ENCODE peak calls at places on chromosomes 3 and 15, in seven cellular contexts. One of them, this sample, is unnamed.

GRCh38 chr15:67290319-67290718 is 35.7 kb downstream of the IQCH start:
- DNase-seq in RWPE2: no peak
- DNase-seq in osteoblast: no peak
- DNase-seq in mammary epithelial cell: peak; percentile 37
- DNase-seq in HCT116: no peak
- DNase-seq in aorta: no peak
- DNase-seq in CD4-positive, alpha-beta memory T cell: no peak
- DNase-seq in this sample: no peak

GRCh38 chr15:40232625-40233070 is 6.2 kb upstream of the PAK6 start:
- DNase-seq in aorta: no peak
- DNase-seq in osteoblast: peak; percentile 80
- DNase-seq in CD4-positive, alpha-beta memory T cell: no peak
- DNase-seq in mammary epithelial cell: no peak
- DNase-seq in RWPE2: no peak
- DNase-seq in HCT116: no peak
- DNase-seq in this sample: no peak

GRCh38 chr15:31265871-31266711 is 60.5 kb upstream of the KLF13 start:
- DNase-seq in HCT116: no peak
- DNase-seq in mammary epithelial cell: no peak
- DNase-seq in osteoblast: peak; percentile 66
- DNase-seq in RWPE2: peak; percentile 62
- DNase-seq in aorta: peak; percentile 66
- DNase-seq in CD4-positive, alpha-beta memory T cell: peak; percentile 81
- DNase-seq in this sample: peak; percentile 79

GRCh38 chr3:117278424-117279190 is 569.0 kb downstream of the TUSC7 start:
- DNase-seq in mammary epithelial cell: no peak
- DNase-seq in CD4-positive, alpha-beta memory T cell: no peak
- DNase-seq in RWPE2: no peak
- DNase-seq in osteoblast: no peak
- DNase-seq in HCT116: peak; percentile 8
- DNase-seq in aorta: no peak
- DNase-seq in this sample: no peak

GRCh38 chr15:31326729-31327673 is at the start of gene KLF13:
- DNase-seq in HCT116: no peak
- DNase-seq in osteoblast: peak; percentile 98
- DNase-seq in RWPE2: no peak
- DNase-seq in mammary epithelial cell: peak; percentile 73
- DNase-seq in aorta: peak; percentile 83
- DNase-seq in CD4-positive, alpha-beta memory T cell: peak; percentile 84
- DNase-seq in this sample: no peak

GRCh38 chr15:90871716-90872480 is 3.5 kb downstream of the FURIN start:
- DNase-seq in RWPE2: peak; percentile 70
- DNase-seq in HCT116: no peak
- DNase-seq in CD4-positive, alpha-beta memory T cell: no peak
- DNase-seq in mammary epithelial cell: no peak
- DNase-seq in osteoblast: peak; percentile 90
- DNase-seq in aorta: peak; percentile 53
- DNase-seq in this sample: no peak

GRCh38 chr3:10281951-10282350 is 10.8 kb downstream of the GHRL start:
- DNase-seq in osteoblast: peak; percentile 93
- DNase-seq in aorta: peak; percentile 26
- DNase-seq in mammary epithelial cell: no peak
- DNase-seq in HCT116: no peak
- DNase-seq in CD4-positive, alpha-beta memory T cell: no peak
- DNase-seq in RWPE2: no peak
- DNase-seq in this sample: no peak

GRCh38 chr3:107810195-107811071 is 280.4 kb downstream of the CD47 start:
- DNase-seq in osteoblast: peak; percentile 39
- DNase-seq in mammary epithelial cell: peak; percentile 10
- DNase-seq in HCT116: no peak
- DNase-seq in CD4-positive, alpha-beta memory T cell: no peak
- DNase-seq in RWPE2: no peak
- DNase-seq in aorta: no peak
- DNase-seq in this sample: no peak

GRCh38 chr3:69791919-69792399 is 52.7 kb downstream of the MITF start:
- DNase-seq in osteoblast: peak; percentile 13
- DNase-seq in RWPE2: no peak
- DNase-seq in CD4-positive, alpha-beta memory T cell: no peak
- DNase-seq in HCT116: no peak
- DNase-seq in mammary epithelial cell: peak; percentile 35
- DNase-seq in aorta: no peak
- DNase-seq in this sample: no peak

GRCh38 chr3:45560270-45561020 is 34.1 kb upstream of the LIMD1 start:
- DNase-seq in aorta: peak; percentile 85
- DNase-seq in osteoblast: no peak
- DNase-seq in mammary epithelial cell: no peak
- DNase-seq in RWPE2: no peak
- DNase-seq in HCT116: no peak
- DNase-seq in CD4-positive, alpha-beta memory T cell: no peak
- DNase-seq in this sample: no peak

GRCh38 chr3:64533565-64534317 is 154.1 kb downstream of the ADAMTS9 start:
- DNase-seq in HCT116: peak; percentile 80
- DNase-seq in RWPE2: peak; percentile 77
- DNase-seq in osteoblast: peak; percentile 84
- DNase-seq in CD4-positive, alpha-beta memory T cell: no peak
- DNase-seq in aorta: peak; percentile 82
- DNase-seq in mammary epithelial cell: peak; percentile 66
- DNase-seq in this sample: peak; percentile 8

GRCh38 chr3:30455840-30456239 is 150.6 kb upstream of the TGFBR2 start:
- DNase-seq in CD4-positive, alpha-beta memory T cell: no peak
- DNase-seq in HCT116: no peak
- DNase-seq in osteoblast: no peak
- DNase-seq in aorta: peak; percentile 67
- DNase-seq in mammary epithelial cell: no peak
- DNase-seq in RWPE2: no peak
- DNase-seq in this sample: no peak

GRCh38 chr15:51200791-51201190 is 106.1 kb upstream of the TNFAIP8L3 start:
- DNase-seq in RWPE2: no peak
- DNase-seq in CD4-positive, alpha-beta memory T cell: no peak
- DNase-seq in aorta: no peak
- DNase-seq in HCT116: no peak
- DNase-seq in osteoblast: no peak
- DNase-seq in mammary epithelial cell: no peak
- DNase-seq in this sample: no peak

GRCh38 chr3:17489139-17489538 is 253.3 kb downstream of the TBC1D5 start:
- DNase-seq in CD4-positive, alpha-beta memory T cell: no peak
- DNase-seq in HCT116: no peak
- DNase-seq in RWPE2: no peak
- DNase-seq in aorta: no peak
- DNase-seq in osteoblast: peak; percentile 76
- DNase-seq in mammary epithelial cell: peak; percentile 55
- DNase-seq in this sample: no peak

GRCh38 chr15:43977072-43977884 is 150.5 kb downstream of the WDR76 start:
- DNase-seq in RWPE2: no peak
- DNase-seq in osteoblast: no peak
- DNase-seq in mammary epithelial cell: peak; percentile 25
- DNase-seq in HCT116: peak; percentile 48
- DNase-seq in aorta: no peak
- DNase-seq in CD4-positive, alpha-beta memory T cell: peak; percentile 41
- DNase-seq in this sample: peak; percentile 69

GRCh38 chr3:45776611-45777010 is 19.7 kb downstream of the SLC6A20 start:
- DNase-seq in RWPE2: no peak
- DNase-seq in osteoblast: no peak
- DNase-seq in HCT116: no peak
- DNase-seq in mammary epithelial cell: no peak
- DNase-seq in CD4-positive, alpha-beta memory T cell: no peak
- DNase-seq in aorta: no peak
- DNase-seq in this sample: no peak

GRCh38 chr3:131977363-131977762 is 57.5 kb downstream of the CPNE4 start:
- DNase-seq in osteoblast: no peak
- DNase-seq in mammary epithelial cell: no peak
- DNase-seq in HCT116: no peak
- DNase-seq in RWPE2: no peak
- DNase-seq in aorta: no peak
- DNase-seq in CD4-positive, alpha-beta memory T cell: no peak
- DNase-seq in this sample: no peak

GRCh38 chr15:52440414-52440813 is 88.3 kb downstream of the MYO5A start:
- DNase-seq in aorta: no peak
- DNase-seq in mammary epithelial cell: peak; percentile 86
- DNase-seq in RWPE2: no peak
- DNase-seq in CD4-positive, alpha-beta memory T cell: no peak
- DNase-seq in HCT116: peak; percentile 45
- DNase-seq in osteoblast: peak; percentile 61
- DNase-seq in this sample: no peak

GRCh38 chr3:16511561-16512434 is 1.7 kb downstream of the RFTN1 start:
- DNase-seq in HCT116: no peak
- DNase-seq in aorta: peak; percentile 86
- DNase-seq in CD4-positive, alpha-beta memory T cell: peak; percentile 92
- DNase-seq in osteoblast: peak; percentile 98
- DNase-seq in mammary epithelial cell: no peak
- DNase-seq in RWPE2: no peak
- DNase-seq in this sample: peak; percentile 86

GRCh38 chr15:37132826-37133417 is 32.6 kb upstream of the MEIS2 start:
- DNase-seq in CD4-positive, alpha-beta memory T cell: no peak
- DNase-seq in aorta: no peak
- DNase-seq in mammary epithelial cell: no peak
- DNase-seq in RWPE2: no peak
- DNase-seq in HCT116: no peak
- DNase-seq in osteoblast: no peak
- DNase-seq in this sample: no peak

DNA sequence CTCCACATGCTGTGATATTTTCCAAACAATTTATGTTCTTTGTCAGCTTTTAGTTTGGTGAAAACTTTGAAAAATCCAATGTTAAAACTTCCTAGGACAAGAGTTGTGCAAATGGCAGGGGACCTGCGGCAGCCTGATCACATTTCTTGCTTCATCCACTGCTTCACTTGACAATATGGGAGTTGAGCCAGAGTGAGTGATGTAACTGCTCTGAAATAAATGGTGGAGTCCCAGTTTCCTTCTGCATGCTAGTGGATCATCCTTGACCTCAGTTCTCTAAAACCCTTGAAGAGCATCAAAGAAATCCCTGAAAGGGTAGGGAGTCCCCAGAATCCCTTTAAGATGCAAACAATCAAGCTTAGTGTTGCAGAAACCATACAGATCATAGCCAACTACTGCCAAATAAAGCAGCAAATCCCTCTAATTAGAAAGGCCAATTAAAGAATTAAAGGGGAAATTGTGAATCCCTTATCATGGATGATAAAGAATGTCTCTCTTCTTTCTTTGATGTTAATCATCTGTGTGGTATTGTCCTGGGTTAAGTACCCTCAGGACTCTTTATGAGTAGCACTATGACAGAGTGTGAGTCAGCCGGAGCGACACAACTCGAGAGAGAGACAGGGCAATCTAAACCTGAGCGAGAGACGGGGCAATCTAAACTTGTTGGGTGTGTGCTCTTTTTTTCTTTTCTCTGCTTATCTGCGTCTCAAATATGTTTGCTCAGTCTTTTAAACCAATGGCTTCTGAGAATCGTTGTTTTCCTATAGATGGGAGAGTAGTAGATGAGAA is 41.8 kb upstream of the GAP43 start:
- DNase-seq in CD4-positive, alpha-beta memory T cell: no peak
- DNase-seq in mammary epithelial cell: no peak
- DNase-seq in osteoblast: no peak
- DNase-seq in RWPE2: no peak
- DNase-seq in HCT116: no peak
- DNase-seq in aorta: no peak
- DNase-seq in this sample: no peak
- H3K9me3 ChIP-seq in CD4-positive, alpha-beta memory T cell: no peaks in the 10 kb centered on the region
- H3K9me3 ChIP-seq in mammary epithelial cell: no peaks in the 10 kb centered on the region
- H3K9me3 ChIP-seq in osteoblast: no peaks in the 10 kb centered on the region
- H3K9me3 ChIP-seq in RWPE2: no peaks in the 10 kb centered on the region
- H3K9me3 ChIP-seq in HCT116: no peaks in the 10 kb centered on the region
- H3K9me3 ChIP-seq in aorta: no peaks in the 10 kb centered on the region
- H3K9me3 ChIP-seq in this sample: no peaks in the 10 kb centered on the region

DNA sequence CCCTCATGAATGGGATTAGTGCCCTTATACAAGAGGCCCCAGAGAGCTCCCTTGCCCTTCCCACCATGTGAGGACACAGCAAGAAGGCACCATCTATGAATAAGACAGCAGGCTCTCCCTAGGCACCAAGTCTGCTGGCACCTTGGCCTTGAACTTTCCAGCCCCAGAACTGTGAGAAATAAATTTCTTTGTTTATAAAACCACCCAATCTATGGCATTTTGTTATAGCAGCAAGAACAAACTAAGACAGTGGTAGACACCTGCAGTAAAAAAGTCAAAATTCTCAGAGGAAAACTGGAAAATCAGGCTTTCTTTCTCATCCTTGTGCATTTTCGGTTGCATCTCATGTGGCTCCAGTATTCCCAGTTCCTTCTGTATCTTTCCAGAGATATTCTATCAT is 90.3 kb downstream of the LSM3 start:
- DNase-seq in CD4-positive, alpha-beta memory T cell: no peak
- DNase-seq in RWPE2: no peak
- DNase-seq in aorta: no peak
- DNase-seq in mammary epithelial cell: no peak
- DNase-seq in osteoblast: no peak
- DNase-seq in HCT116: no peak
- DNase-seq in this sample: no peak
- H3K4me1 ChIP-seq in CD4-positive, alpha-beta memory T cell: no peaks in the 10 kb centered on the region
- H3K4me1 ChIP-seq in RWPE2: no peaks in the 10 kb centered on the region
- H3K4me1 ChIP-seq in aorta: no peaks in the 10 kb centered on the region
- H3K4me1 ChIP-seq in mammary epithelial cell: peaks cover 11% of the 10 kb centered on the region
- H3K4me1 ChIP-seq in osteoblast: peaks cover 14% of the 10 kb centered on the region
- H3K4me1 ChIP-seq in HCT116: no peaks in the 10 kb centered on the region
- H3K4me1 ChIP-seq in this sample: no peaks in the 10 kb centered on the region

GRCh38 chr3:187051724-187052364 is 87.5 kb downstream of the RPL39L start:
- DNase-seq in aorta: no peak
- DNase-seq in CD4-positive, alpha-beta memory T cell: no peak
- DNase-seq in mammary epithelial cell: no peak
- DNase-seq in HCT116: no peak
- DNase-seq in RWPE2: no peak
- DNase-seq in osteoblast: no peak
- DNase-seq in this sample: no peak

GRCh38 chr3:187046033-187046432 is 93.3 kb downstream of the RPL39L start:
- DNase-seq in aorta: no peak
- DNase-seq in RWPE2: no peak
- DNase-seq in HCT116: no peak
- DNase-seq in mammary epithelial cell: no peak
- DNase-seq in osteoblast: peak; percentile 51
- DNase-seq in CD4-positive, alpha-beta memory T cell: no peak
- DNase-seq in this sample: no peak

GRCh38 chr3:187049462-187050101 is 89.7 kb downstream of the RPL39L start:
- DNase-seq in CD4-positive, alpha-beta memory T cell: no peak
- DNase-seq in mammary epithelial cell: no peak
- DNase-seq in HCT116: no peak
- DNase-seq in osteoblast: no peak
- DNase-seq in RWPE2: no peak
- DNase-seq in aorta: no peak
- DNase-seq in this sample: no peak

DNA sequence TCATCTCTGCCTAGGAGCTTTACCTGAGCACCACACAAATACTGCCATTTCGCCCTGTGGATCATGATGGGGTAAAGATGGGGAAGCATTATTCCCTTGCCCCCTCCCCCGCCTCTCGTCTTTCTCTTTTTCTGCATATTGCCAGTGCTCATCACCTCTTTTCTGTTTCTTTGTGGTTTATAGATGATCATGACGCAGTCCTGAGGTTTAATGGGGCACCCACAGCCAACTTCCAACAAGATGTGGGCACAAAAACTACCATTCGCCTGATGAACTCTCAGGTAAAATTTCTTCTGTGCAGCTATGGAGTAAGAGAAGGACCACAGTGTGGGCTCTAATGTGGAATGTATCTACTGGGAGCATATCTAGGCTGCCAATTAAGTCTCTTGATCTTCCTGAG is 88.2 kb downstream of the RPL39L start:
- DNase-seq in RWPE2: no peak
- DNase-seq in mammary epithelial cell: no peak
- DNase-seq in CD4-positive, alpha-beta memory T cell: no peak
- DNase-seq in aorta: no peak
- DNase-seq in osteoblast: peak; percentile 37
- DNase-seq in HCT116: no peak
- DNase-seq in this sample: no peak
- H3K9me3 ChIP-seq in RWPE2: peaks cover 3% of the 10 kb centered on the region
- H3K9me3 ChIP-seq in mammary epithelial cell: peaks cover 3% of the 10 kb centered on the region
- H3K9me3 ChIP-seq in CD4-positive, alpha-beta memory T cell: no peaks in the 10 kb centered on the region
- H3K9me3 ChIP-seq in aorta: no peaks in the 10 kb centered on the region
- H3K9me3 ChIP-seq in osteoblast: no peaks in the 10 kb centered on the region
- H3K9me3 ChIP-seq in HCT116: no peaks in the 10 kb centered on the region
- H3K9me3 ChIP-seq in this sample: no peaks in the 10 kb centered on the region

GRCh38 chr3:66198437-66199088 is 22.2 kb upstream of the SLC25A26 start:
- DNase-seq in HCT116: no peak
- DNase-seq in CD4-positive, alpha-beta memory T cell: no peak
- DNase-seq in RWPE2: no peak
- DNase-seq in mammary epithelial cell: no peak
- DNase-seq in aorta: no peak
- DNase-seq in osteoblast: no peak
- DNase-seq in this sample: no peak
- H3K4me1 ChIP-seq in HCT116: no peaks in the 10 kb centered on the region
- H3K4me1 ChIP-seq in CD4-positive, alpha-beta memory T cell: no peaks in the 10 kb centered on the region
- H3K4me1 ChIP-seq in RWPE2: no peaks in the 10 kb centered on the region
- H3K4me1 ChIP-seq in mammary epithelial cell: no peaks in the 10 kb centered on the region
- H3K4me1 ChIP-seq in aorta: no peaks in the 10 kb centered on the region
- H3K4me1 ChIP-seq in osteoblast: no peaks in the 10 kb centered on the region
- H3K4me1 ChIP-seq in this sample: no peaks in the 10 kb centered on the region

This sample was measured in naive thymus-derived CD4-positive, alpha-beta T cell.